ENCODE peak calls at places on chromosomes 6 and 20, in ten cellular contexts. W is naive thymus-derived CD4-positive, alpha-beta T cell; P is erythroblast; H is naive B cell; F is M059J; D is kidney tubule cell; E is foreskin fibroblast; A is activated CD8-positive, alpha-beta memory T cell treated with anti-CD3 and anti-CD28 coated beads, Interleukin-2, amount 10 ng/mL, durations not matched to agents 7 days and 5 days; S is effector memory CD8-positive, alpha-beta T cell; B is CD8-positive, alpha-beta T cell. V is an unnamed sample.
A peak's percentile ranks its signal among the peaks of the same experiment; 100 is the strongest.

GRCh38 chr6:151209071-151209831 is 30.5 kb upstream of the AKAP12 start:
- DNase-seq in W (no peak), P (no peak), H (no peak), F (peak; percentile 62), D (peak; percentile 65), E (peak; percentile 15), A (no peak), S (no peak), B (no peak), V (no peak)

GRCh38 chr6:159505140-159505922 is 187.7 kb downstream of the SOD2 start:
- DNase-seq in W (no peak), P (no peak), H (no peak), F (no peak), D (no peak), E (no peak), A (no peak), S (no peak), B (no peak), V (no peak)

GRCh38 chr20:50987493-50988210 is 29.0 kb downstream of the MOCS3 start:
- DNase-seq in W (peak; percentile 52), P (peak; percentile 71), H (peak; percentile 71), F (peak; percentile 91), D (peak; percentile 84), E (peak; percentile 78), A (peak; percentile 71), S (peak; percentile 79), B (peak; percentile 69), V (peak; percentile 86)

GRCh38 chr20:40882173-40882572 is 146.4 kb upstream of the TOP1 start:
- DNase-seq in W (no peak), P (no peak), H (no peak), F (no peak), D (no peak), E (no peak), A (peak; percentile 64), S (peak; percentile 15), B (no peak), V (no peak)

GRCh38 chr6:129342243-129342642 is 367.7 kb downstream of the ARHGAP18 start:
- DNase-seq in W (no peak), P (no peak), H (no peak), F (no peak), D (no peak), E (peak; percentile 81), A (no peak), S (no peak), B (no peak), V (peak; percentile 47)

GRCh38 chr6:165774903-165775608 is 112.0 kb upstream of the PDE10A start:
- DNase-seq in W (no peak), P (no peak), H (no peak), F (peak; percentile 11), D (peak; percentile 75), E (no peak), A (no peak), S (no peak), B (no peak), V (no peak)

GRCh38 chr6:33426590-33427563 is 7.0 kb downstream of the SYNGAP1 start:
- DNase-seq in W (peak; percentile 52), P (peak; percentile 42), H (peak; percentile 50), F (peak; percentile 35), D (no peak), E (no peak), A (peak; percentile 47), S (peak; percentile 45), B (peak; percentile 32), V (no peak)

GRCh38 chr20:1887756-1888155 is 7.5 kb upstream of the SIRPA start:
- DNase-seq in W (no peak), P (no peak), H (no peak), F (no peak), D (no peak), E (no peak), A (no peak), S (no peak), B (no peak), V (no peak)

GRCh38 chr20:46520976-46521579 is 7.7 kb upstream of the ZNF334 start:
- DNase-seq in W (no peak), P (peak; percentile 16), H (peak; percentile 29), F (peak; percentile 56), D (peak; percentile 69), E (peak; percentile 41), A (peak; percentile 75), S (peak; percentile 46), B (peak; percentile 25), V (peak; percentile 73)

GRCh38 chr20:34618676-34619075 is 58.2 kb downstream of the PIGU start:
- DNase-seq in W (no peak), P (no peak), H (no peak), F (no peak), D (no peak), E (no peak), A (no peak), S (no peak), B (no peak), V (no peak)

GRCh38 chr6:130120731-130121130 is 102.0 kb downstream of the SAMD3 start:
- DNase-seq in W (no peak), P (no peak), H (no peak), F (no peak), D (no peak), E (no peak), A (no peak), S (no peak), B (no peak), V (no peak)

GRCh38 chr6:170017603-170018274 is 266.3 kb downstream of the ERMARD start:
- DNase-seq in W (no peak), P (no peak), H (no peak), F (no peak), D (no peak), E (no peak), A (peak; percentile 29), S (no peak), B (no peak), V (no peak)

GRCh38 chr6:162468326-162468725 is 259.2 kb downstream of the PRKN start:
- DNase-seq in W (no peak), P (no peak), H (no peak), F (no peak), D (no peak), E (no peak), A (no peak), S (no peak), B (no peak), V (no peak)

GRCh38 chr6:40498148-40498547 is 89.0 kb downstream of the LRFN2 start:
- DNase-seq in W (no peak), P (no peak), H (no peak), F (no peak), D (no peak), E (no peak), A (no peak), S (no peak), B (no peak), V (no peak)

GRCh38 chr6:42140756-42141602 is 1.4 kb downstream of the C6orf132 start:
- DNase-seq in W (no peak), P (no peak), H (no peak), F (no peak), D (no peak), E (no peak), A (no peak), S (no peak), B (no peak), V (peak; percentile 71)

GRCh38 chr6:121668259-121668658 is 232.8 kb downstream of the GJA1 start:
- DNase-seq in W (no peak), P (no peak), H (no peak), F (peak; percentile 40), D (no peak), E (no peak), A (no peak), S (no peak), B (no peak), V (peak; percentile 23)

GRCh38 chr20:44187763-44188709 is 1.0 kb upstream of the JPH2 start:
- DNase-seq in W (no peak), P (no peak), H (peak; percentile 23), F (peak; percentile 94), D (peak; percentile 54), E (no peak), A (no peak), S (no peak), B (no peak), V (peak; percentile 40)

GRCh38 chr6:3569817-3570216 is 113.0 kb upstream of the SLC22A23 start:
- DNase-seq in W (no peak), P (no peak), H (no peak), F (no peak), D (no peak), E (no peak), A (no peak), S (no peak), B (no peak), V (no peak)

GRCh38 chr6:158070513-158070912 is 88.8 kb downstream of the SYNJ2 start:
- DNase-seq in W (no peak), P (no peak), H (no peak), F (no peak), D (no peak), E (no peak), A (no peak), S (no peak), B (no peak), V (no peak)

GRCh38 chr6:100892116-100892515 is 11.0 kb upstream of the ASCC3 start:
- DNase-seq in W (no peak), P (peak; percentile 30), H (no peak), F (no peak), D (no peak), E (no peak), A (no peak), S (no peak), B (no peak), V (no peak)

V was measured in GM03348.